ENCODE peak calls at places on chromosomes 2 and 18, in six cellular contexts. F, H, E, A, P and X are unnamed samples.

GRCh38 chr2:5290911-5291546 is 401.2 kb upstream of the SOX11 start:
- DNase-seq in F (no peak), H (no peak), E (no peak), A (no peak), P (no peak), X (no peak)

GRCh38 chr2:241218131-241219029 is 29.9 kb downstream of the ANO7 start:
- DNase-seq in F (peak; percentile 50), H (peak; percentile 59), E (peak; percentile 55), A (no peak), P (peak; percentile 66), X (peak; percentile 23)

GRCh38 chr2:22894761-22895160 is 490.2 kb upstream of the KLHL29 start:
- DNase-seq in F (no peak), H (no peak), E (no peak), A (no peak), P (no peak), X (no peak)

GRCh38 chr2:44277541-44277940 is 2.3 kb downstream of the SLC3A1 start:
- DNase-seq in F (no peak), H (no peak), E (no peak), A (no peak), P (no peak), X (no peak)

GRCh38 chr2:101981066-101981465 is 10.7 kb upstream of the IL1R2 start:
- DNase-seq in F (no peak), H (no peak), E (no peak), A (no peak), P (no peak), X (no peak)

GRCh38 chr18:47595816-47596501 is 334.5 kb downstream of the SMAD2 start:
- DNase-seq in F (no peak), H (no peak), E (no peak), A (no peak), P (peak; percentile 22), X (no peak)

GRCh38 chr2:28665041-28665704 is 86.5 kb upstream of the PPP1CB start:
- DNase-seq in F (no peak), H (peak; percentile 81), E (peak; percentile 62), A (peak; percentile 80), P (no peak), X (no peak)

GRCh38 chr2:151138507-151138906 is 123.2 kb downstream of the RBM43 start:
- DNase-seq in F (no peak), H (no peak), E (no peak), A (no peak), P (no peak), X (no peak)

GRCh38 chr2:70855679-70856078 is 20.1 kb upstream of the CD207 start:
- DNase-seq in F (no peak), H (no peak), E (no peak), A (peak; percentile 26), P (no peak), X (no peak)

GRCh38 chr2:216283038-216283900 is 89.0 kb downstream of the MARCHF4 start:
- DNase-seq in F (no peak), H (no peak), E (no peak), A (no peak), P (no peak), X (no peak)

GRCh38 chr18:75265872-75266271 is 55.3 kb downstream of the TSHZ1 start:
- DNase-seq in F (no peak), H (no peak), E (no peak), A (no peak), P (no peak), X (no peak)

GRCh38 chr2:110713508-110714362 is 18.6 kb upstream of the ACOXL start:
- DNase-seq in F (no peak), H (no peak), E (no peak), A (no peak), P (no peak), X (no peak)

GRCh38 chr18:46917108-46917807 is at the start of the genes KATNAL2 and PIAS2:
- DNase-seq in F (peak; percentile 69), H (peak; percentile 78), E (peak; percentile 66), A (peak; percentile 69), P (peak; percentile 79), X (peak; percentile 55)

GRCh38 chr18:79760881-79761280 is 36.9 kb upstream of the KCNG2 start:
- DNase-seq in F (no peak), H (no peak), E (no peak), A (no peak), P (no peak), X (no peak)

GRCh38 chr18:22174341-22175148 is 5.2 kb downstream of the GATA6 start:
- DNase-seq in F (no peak), H (no peak), E (no peak), A (no peak), P (peak; percentile 63), X (no peak)

GRCh38 chr2:102050854-102051391 is 59.2 kb downstream of the IL1R2 start:
- DNase-seq in F (no peak), H (peak; percentile 89), E (peak; percentile 93), A (peak; percentile 98), P (peak; percentile 90), X (no peak)

GRCh38 chr2:204503869-204504268 is 41.4 kb upstream of the PARD3B start:
- DNase-seq in F (no peak), H (no peak), E (no peak), A (no peak), P (no peak), X (no peak)

GRCh38 chr18:54964741-54965140 is 5.5 kb upstream of the CCDC68 start:
- DNase-seq in F (no peak), H (no peak), E (no peak), A (no peak), P (no peak), X (no peak)

GRCh38 chr2:1848599-1848995 is 104.3 kb upstream of the PXDN start:
- DNase-seq in F (no peak), H (no peak), E (no peak), A (no peak), P (no peak), X (no peak)

GRCh38 chr18:78918707-78919106 is 60.9 kb upstream of the SALL3 start:
- DNase-seq in F (no peak), H (no peak), E (no peak), A (no peak), P (no peak), X (no peak)

GRCh38 chr2:119184512-119184911 is 26.0 kb upstream of the C1QL2 start:
- DNase-seq in F (no peak), H (no peak), E (no peak), A (no peak), P (peak; percentile 58), X (no peak)

GRCh38 chr2:67656875-67657274 is 259.7 kb downstream of the ETAA1 start:
- DNase-seq in F (no peak), H (no peak), E (no peak), A (no peak), P (no peak), X (no peak)

GRCh38 chr2:241036964-241037421 is 38.6 kb downstream of the SNED1 start:
- DNase-seq in F (peak; percentile 36), H (no peak), E (no peak), A (peak; percentile 51), P (no peak), X (no peak)

GRCh38 chr2:44560352-44560751 is 198.6 kb downstream of the CAMKMT start:
- DNase-seq in F (no peak), H (no peak), E (peak; percentile 6), A (no peak), P (peak; percentile 19), X (no peak)

GRCh38 chr2:120108049-120108448 is 95.2 kb downstream of the EPB41L5 start:
- DNase-seq in F (no peak), H (no peak), E (peak; percentile 65), A (no peak), P (no peak), X (no peak)

GRCh38 chr18:48470484-48471180 is 61.4 kb upstream of the ZBTB7C start:
- DNase-seq in F (no peak), H (no peak), E (no peak), A (peak; percentile 55), P (no peak), X (no peak)

GRCh38 chr2:2904721-2905340 is 472.8 kb downstream of the EIPR1 start:
- DNase-seq in F (no peak), H (no peak), E (no peak), A (no peak), P (no peak), X (no peak)
- H3K9me3 ChIP-seq in F (no peaks in the 10 kb centered on the region), H (no peaks in the 10 kb centered on the region), E (no peaks in the 10 kb centered on the region), A (no peaks in the 10 kb centered on the region), P (no peaks in the 10 kb centered on the region), X (no peaks in the 10 kb centered on the region)

GRCh38 chr2:82827426-82827825 is 1631.7 kb downstream of the SUCLG1 start:
- DNase-seq in F (no peak), H (no peak), E (no peak), A (no peak), P (no peak), X (no peak)
- H3K9me3 ChIP-seq in F (no peaks in the 10 kb centered on the region), H (no peaks in the 10 kb centered on the region), E (no peaks in the 10 kb centered on the region), A (no peaks in the 10 kb centered on the region), P (peaks cover 5% of the 10 kb centered on the region), X (no peaks in the 10 kb centered on the region)

GRCh38 chr2:230502593-230502992 is 86.6 kb downstream of the SP100 start:
- DNase-seq in F (no peak), H (no peak), E (no peak), A (no peak), P (no peak), X (no peak)

GRCh38 chr2:230503798-230504197 is 87.8 kb downstream of the SP100 start:
- DNase-seq in F (no peak), H (no peak), E (no peak), A (no peak), P (no peak), X (no peak)

GRCh38 chr2:230505162-230505561 is 89.2 kb downstream of the SP100 start:
- DNase-seq in F (no peak), H (no peak), E (no peak), A (no peak), P (no peak), X (no peak)
- H3K9me3 ChIP-seq in F (no peaks in the 10 kb centered on the region), H (no peaks in the 10 kb centered on the region), E (no peaks in the 10 kb centered on the region), A (no peaks in the 10 kb centered on the region), P (no peaks in the 10 kb centered on the region), X (no peaks in the 10 kb centered on the region)

DNA sequence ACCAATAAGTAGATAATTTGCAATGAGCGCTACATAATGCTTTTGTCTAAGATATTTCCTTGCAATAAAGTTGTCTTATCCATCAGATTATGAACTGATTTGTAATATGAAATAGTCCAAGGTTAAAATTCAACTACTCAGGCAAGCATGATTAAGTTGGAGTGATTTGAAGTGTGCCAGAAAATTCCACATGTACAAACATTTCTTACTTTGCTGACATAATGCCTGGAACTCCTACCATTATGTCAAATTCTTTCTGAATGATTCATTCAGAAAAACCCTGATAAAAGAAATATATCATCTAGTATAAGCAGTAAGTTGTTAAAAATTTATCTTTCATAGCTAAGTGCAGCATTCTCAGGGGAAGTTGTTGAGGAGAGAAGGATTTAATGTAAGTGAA is 87.3 kb downstream of the CBLN2 start:
- DNase-seq in F (no peak), H (no peak), E (no peak), A (no peak), P (no peak), X (no peak)
- H3K9me3 ChIP-seq in F (no peaks in the 10 kb centered on the region), H (no peaks in the 10 kb centered on the region), E (no peaks in the 10 kb centered on the region), A (no peaks in the 10 kb centered on the region), P (no peaks in the 10 kb centered on the region), X (no peaks in the 10 kb centered on the region)

DNA sequence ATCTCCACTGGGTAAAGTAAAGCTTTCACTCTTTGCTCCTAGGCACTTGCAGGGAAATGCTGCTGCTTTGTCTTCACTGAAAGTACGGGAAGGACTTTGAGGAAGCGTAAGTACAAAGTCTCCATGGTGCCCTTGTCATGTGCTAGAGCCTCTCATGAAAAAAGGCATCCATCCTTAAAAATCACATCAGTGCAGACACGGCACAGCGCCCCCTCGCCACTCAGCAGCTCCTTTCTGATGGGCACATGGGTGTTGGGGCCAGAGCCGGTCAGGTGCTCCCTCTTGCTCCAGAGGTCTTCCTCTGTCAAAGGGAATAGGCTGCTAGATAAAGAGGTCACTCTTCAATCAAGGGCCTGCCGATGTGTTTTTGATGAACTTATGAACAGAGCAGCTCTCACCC is 109.1 kb upstream of the STPG4 start:
- DNase-seq in F (no peak), H (no peak), E (no peak), A (no peak), P (no peak), X (no peak)
- H3K9me3 ChIP-seq in F (no peaks in the 10 kb centered on the region), H (no peaks in the 10 kb centered on the region), E (no peaks in the 10 kb centered on the region), A (no peaks in the 10 kb centered on the region), P (no peaks in the 10 kb centered on the region), X (no peaks in the 10 kb centered on the region)

GRCh38 chr2:13515254-13515653 is 798.5 kb downstream of the TRIB2 start:
- DNase-seq in F (no peak), H (no peak), E (no peak), A (no peak), P (no peak), X (no peak)
- H3K9me3 ChIP-seq in F (no peaks in the 10 kb centered on the region), H (no peaks in the 10 kb centered on the region), E (no peaks in the 10 kb centered on the region), A (no peaks in the 10 kb centered on the region), P (no peaks in the 10 kb centered on the region), X (no peaks in the 10 kb centered on the region)